ENCODE peak calls at places on chromosomes 1 and 21, in seven cellular contexts. R is Peyer's patch, F is NB4, O is transverse colon, K is tibial nerve, Y is stomach, T is thyroid gland. I is an unnamed sample.

GRCh38 chr1:155254714-155255242 is 505 bp downstream of the ENTREP3 start:
- DNase-seq in K (no peak), Y (no peak), T (peak; percentile 29), O (peak; percentile 31), R (no peak), F (no peak), I (no peak)

GRCh38 chr1:32801096-32801713 is 16.0 kb downstream of the YARS1 start:
- DNase-seq in F (no peak), K (no peak), R (no peak), Y (no peak), T (no peak), O (no peak), I (no peak)

GRCh38 chr1:187878883-187879282 is 1050.1 kb downstream of the PLA2G4A start:
- DNase-seq in O (no peak), T (no peak), K (no peak), Y (no peak), F (no peak), R (no peak), I (no peak)

GRCh38 chr1:246827396-246827795 is 103.2 kb downstream of the SCCPDH start:
- DNase-seq in T (no peak), R (no peak), O (no peak), K (no peak), Y (no peak), F (no peak), I (no peak)

GRCh38 chr1:36864182-36865079 is 169.9 kb downstream of the GRIK3 start:
- DNase-seq in R (no peak), K (no peak), Y (no peak), T (no peak), O (no peak), F (peak; percentile 57), I (no peak)

GRCh38 chr1:23634840-23635642 is 56.6 kb upstream of the RPL11 start:
- DNase-seq in F (peak; percentile 61), Y (peak; percentile 62), R (no peak), O (peak; percentile 69), T (peak; percentile 59), K (peak; percentile 77), I (no peak)

GRCh38 chr21:39263372-39263771 is 50.1 kb downstream of the BRWD1 start:
- DNase-seq in K (no peak), Y (no peak), R (no peak), O (no peak), F (peak; percentile 14), T (no peak), I (no peak)

GRCh38 chr1:243354511-243355153 is 98.8 kb downstream of the SDCCAG8 start:
- DNase-seq in Y (no peak), T (no peak), O (no peak), K (no peak), R (no peak), F (no peak), I (no peak)

GRCh38 chr1:63116016-63116415 is 206.4 kb upstream of the FOXD3 start:
- DNase-seq in R (no peak), Y (no peak), T (no peak), F (peak; percentile 18), O (no peak), K (no peak), I (no peak)

GRCh38 chr1:38536089-38536488 is 323.5 kb downstream of the RRAGC start:
- DNase-seq in O (no peak), F (no peak), T (no peak), R (no peak), K (no peak), Y (no peak), I (no peak)

GRCh38 chr1:50110084-50110615 is 1.4 kb downstream of the ELAVL4 start:
- DNase-seq in Y (no peak), K (no peak), F (peak; percentile 7), T (no peak), R (no peak), O (no peak), I (no peak)

GRCh38 chr1:163106364-163106987 is 37.3 kb downstream of the RGS4 start:
- DNase-seq in T (no peak), R (no peak), Y (no peak), K (no peak), O (no peak), F (no peak), I (no peak)

GRCh38 chr1:207454046-207454964 is at the start of gene CR2:
- DNase-seq in K (peak; percentile 5), T (peak; percentile 73), R (peak; percentile 59), O (peak; percentile 71), Y (peak; percentile 58), F (peak; percentile 44), I (no peak)

GRCh38 chr21:29641635-29642550 is 297.9 kb downstream of the GRIK1 start:
- DNase-seq in O (no peak), F (no peak), R (no peak), K (no peak), T (no peak), Y (no peak), I (no peak)
- TF ChIP-seq POLR2A in O (no peak), F (no peak), R (no peak), K (no peak), T (no peak), Y (no peak), I (no peak)

DNA sequence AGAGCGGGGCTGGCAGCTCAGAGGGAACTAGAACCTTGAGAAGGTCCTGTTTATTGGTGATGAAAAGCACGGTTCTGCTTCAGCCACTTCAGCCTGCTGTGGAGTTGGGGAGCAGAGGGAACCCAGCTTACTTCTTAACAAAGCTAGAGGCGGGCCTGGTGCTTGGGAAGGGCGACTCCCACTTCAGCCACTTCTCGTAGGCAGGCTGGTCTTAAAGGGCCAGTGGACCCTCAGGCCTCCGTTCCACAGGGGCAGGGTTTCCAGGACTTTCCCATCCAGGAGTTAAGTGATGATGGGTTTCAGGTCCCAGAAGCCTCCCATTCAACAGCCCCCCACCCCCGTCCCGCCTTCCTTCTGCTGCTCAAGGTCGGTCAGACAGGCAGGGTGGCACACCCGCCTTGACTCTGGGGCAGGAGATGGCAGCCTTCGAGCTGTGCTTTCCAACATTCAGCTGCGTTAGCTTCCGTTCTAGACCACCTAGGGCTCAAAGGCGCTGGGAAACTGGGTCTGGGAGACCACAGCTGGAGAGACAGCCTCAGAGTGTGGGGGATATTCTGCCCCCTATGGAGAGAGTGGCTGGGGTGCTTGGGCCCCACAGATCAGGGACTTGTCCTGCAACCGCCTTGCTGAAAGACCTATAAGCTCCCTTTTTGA is 3.4 kb downstream of the RUNX3 start:
- DNase-seq in T (no peak), K (no peak), R (no peak), Y (no peak), F (peak; percentile 45), O (no peak), I (no peak)
- H3K4me3 ChIP-seq in T (no peak overlapping the region), K (no peak overlapping the region), R (no peak overlapping the region), Y (no peak overlapping the region), F (peak overlapping the region; percentile 80), O (no peak overlapping the region), I (no peak overlapping the region)

DNA sequence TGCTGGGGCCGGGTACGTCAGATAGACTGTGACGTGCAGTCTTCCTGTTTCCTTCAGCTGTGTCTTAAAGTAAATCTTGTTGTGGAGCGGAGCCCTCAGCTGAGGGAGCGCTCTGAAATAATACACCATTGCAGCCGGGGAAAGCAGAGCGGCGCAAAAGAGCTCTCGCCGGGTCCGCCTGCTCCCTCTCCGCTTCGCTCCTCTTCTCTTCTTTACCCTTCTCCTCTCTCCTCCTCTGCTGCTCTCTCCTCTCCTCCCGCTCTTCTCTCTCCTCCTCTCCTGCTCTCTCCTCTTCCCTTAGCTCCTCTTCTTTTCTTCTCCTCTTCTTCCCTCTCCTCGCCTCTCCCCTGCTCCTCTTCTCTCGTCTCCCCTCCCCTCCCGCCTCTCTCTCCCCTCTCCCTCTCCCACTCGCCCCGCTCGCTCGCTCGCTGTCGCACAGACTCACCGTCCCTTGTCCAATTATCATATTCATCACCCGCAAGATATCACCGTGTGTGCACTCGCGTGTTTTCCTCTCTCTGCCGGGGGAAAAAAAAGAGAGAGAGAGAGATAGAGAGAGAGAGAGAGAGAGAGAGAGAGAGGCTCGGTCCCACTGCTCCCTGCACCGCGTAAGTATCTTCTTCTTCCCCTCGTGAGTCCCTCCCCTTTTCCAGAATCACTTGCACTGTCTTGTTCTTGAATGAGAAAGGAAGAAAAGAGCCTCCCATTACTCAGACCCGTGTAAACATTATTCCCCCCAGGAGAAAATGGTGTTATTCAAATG is at the start of gene PROX1:
- DNase-seq in F (no peak), K (peak; percentile 72), T (peak; percentile 94), O (peak; percentile 78), R (peak; percentile 83), Y (peak; percentile 77), I (peak; percentile 95)
- TF ChIP-seq POLR2A in F (no peak), K (peak; percentile 65), T (peak; percentile 20), O (peak; percentile 69), R (peak; percentile 58), Y (no peak), I (no peak)

GRCh38 chr1:174160603-174161002 is 1.3 kb downstream of the RABGAP1L start:
- DNase-seq in R (no peak), T (no peak), K (no peak), F (no peak), O (no peak), Y (no peak), I (no peak)
- H3K4me3 ChIP-seq in R (peak overlapping the region; percentile 92), T (peak overlapping the region; percentile 82), K (peak overlapping the region; percentile 86), F (peak overlapping the region; percentile 83), O (peak overlapping the region; percentile 86), Y (peak overlapping the region; percentile 65), I (no peak overlapping the region)